ENCODE peak calls at places on chromosomes 2 and 18, in five cellular contexts. One of them, this sample, is unnamed.

GRCh38 chr2:168084267-168084781 is 163.1 kb downstream of the STK39 start:
- DNase-seq in kidney epithelial cell: no peak
- DNase-seq in naive thymus-derived CD4-positive, alpha-beta T cell: no peak
- DNase-seq in OCI-LY7: no peak
- DNase-seq in osteoblast: no peak
- DNase-seq in this sample: no peak

GRCh38 chr2:139317259-139317658 is 537.1 kb upstream of the NXPH2 start:
- DNase-seq in kidney epithelial cell: no peak
- DNase-seq in naive thymus-derived CD4-positive, alpha-beta T cell: no peak
- DNase-seq in OCI-LY7: no peak
- DNase-seq in osteoblast: no peak
- DNase-seq in this sample: no peak

GRCh38 chr2:51301376-51301775 is 269.4 kb upstream of the NRXN1 start:
- DNase-seq in kidney epithelial cell: no peak
- DNase-seq in naive thymus-derived CD4-positive, alpha-beta T cell: no peak
- DNase-seq in OCI-LY7: no peak
- DNase-seq in osteoblast: no peak
- DNase-seq in this sample: no peak

GRCh38 chr2:122980672-122981071 is 1044.4 kb upstream of the CNTNAP5 start:
- DNase-seq in kidney epithelial cell: no peak
- DNase-seq in naive thymus-derived CD4-positive, alpha-beta T cell: no peak
- DNase-seq in OCI-LY7: no peak
- DNase-seq in osteoblast: no peak
- DNase-seq in this sample: peak; percentile 92

GRCh38 chr2:65436825-65437221 is 4.4 kb upstream of the SPRED2 start:
- DNase-seq in kidney epithelial cell: no peak
- DNase-seq in naive thymus-derived CD4-positive, alpha-beta T cell: no peak
- DNase-seq in OCI-LY7: peak; percentile 69
- DNase-seq in osteoblast: no peak
- DNase-seq in this sample: no peak

GRCh38 chr2:118474151-118474561 is 373.3 kb downstream of the EN1 start:
- DNase-seq in kidney epithelial cell: no peak
- DNase-seq in naive thymus-derived CD4-positive, alpha-beta T cell: no peak
- DNase-seq in OCI-LY7: no peak
- DNase-seq in osteoblast: peak; percentile 59
- DNase-seq in this sample: no peak

GRCh38 chr18:25228410-25228809 is 123.6 kb downstream of the ZNF521 start:
- DNase-seq in kidney epithelial cell: no peak
- DNase-seq in naive thymus-derived CD4-positive, alpha-beta T cell: no peak
- DNase-seq in OCI-LY7: no peak
- DNase-seq in osteoblast: no peak
- DNase-seq in this sample: no peak

GRCh38 chr18:8705941-8706544 is 687 bp downstream of the MTCL1 start:
- DNase-seq in kidney epithelial cell: no peak
- DNase-seq in naive thymus-derived CD4-positive, alpha-beta T cell: peak; percentile 30
- DNase-seq in OCI-LY7: peak; percentile 61
- DNase-seq in osteoblast: peak; percentile 93
- DNase-seq in this sample: peak; percentile 5

GRCh38 chr2:25587361-25587760 is 86.0 kb downstream of the DTNB start:
- DNase-seq in kidney epithelial cell: no peak
- DNase-seq in naive thymus-derived CD4-positive, alpha-beta T cell: no peak
- DNase-seq in OCI-LY7: no peak
- DNase-seq in osteoblast: peak; percentile 81
- DNase-seq in this sample: no peak

GRCh38 chr2:165758276-165758675 is 35.8 kb downstream of the GALNT3 start:
- DNase-seq in kidney epithelial cell: no peak
- DNase-seq in naive thymus-derived CD4-positive, alpha-beta T cell: no peak
- DNase-seq in OCI-LY7: no peak
- DNase-seq in osteoblast: no peak
- DNase-seq in this sample: no peak

GRCh38 chr18:31646332-31646822 is 38.0 kb downstream of the B4GALT6 start:
- DNase-seq in kidney epithelial cell: no peak
- DNase-seq in naive thymus-derived CD4-positive, alpha-beta T cell: peak; percentile 5
- DNase-seq in OCI-LY7: no peak
- DNase-seq in osteoblast: no peak
- DNase-seq in this sample: no peak

GRCh38 chr2:68769586-68770270 is 35.1 kb downstream of the ARHGAP25 start:
- DNase-seq in kidney epithelial cell: no peak
- DNase-seq in naive thymus-derived CD4-positive, alpha-beta T cell: peak; percentile 38
- DNase-seq in OCI-LY7: no peak
- DNase-seq in osteoblast: no peak
- DNase-seq in this sample: no peak

GRCh38 chr2:72833084-72833714 is 7.4 kb upstream of the EXOC6B start:
- DNase-seq in kidney epithelial cell: no peak
- DNase-seq in naive thymus-derived CD4-positive, alpha-beta T cell: peak; percentile 61
- DNase-seq in OCI-LY7: no peak
- DNase-seq in osteoblast: no peak
- DNase-seq in this sample: no peak

GRCh38 chr2:218694405-218695145 is 16.1 kb upstream of the TTLL4 start:
- DNase-seq in kidney epithelial cell: no peak
- DNase-seq in naive thymus-derived CD4-positive, alpha-beta T cell: no peak
- DNase-seq in OCI-LY7: no peak
- DNase-seq in osteoblast: no peak
- DNase-seq in this sample: no peak

GRCh38 chr2:223779877-223780276 is 57.5 kb downstream of the AP1S3 start:
- DNase-seq in kidney epithelial cell: no peak
- DNase-seq in naive thymus-derived CD4-positive, alpha-beta T cell: peak; percentile 32
- DNase-seq in OCI-LY7: peak; percentile 81
- DNase-seq in osteoblast: peak; percentile 56
- DNase-seq in this sample: no peak

GRCh38 chr2:102488063-102488462 is 15.0 kb downstream of the SLC9A4 start:
- DNase-seq in kidney epithelial cell: peak; percentile 92
- DNase-seq in naive thymus-derived CD4-positive, alpha-beta T cell: no peak
- DNase-seq in OCI-LY7: no peak
- DNase-seq in osteoblast: no peak
- DNase-seq in this sample: peak; percentile 18

GRCh38 chr2:237310515-237311114 is 103.3 kb downstream of the COL6A3 start:
- DNase-seq in kidney epithelial cell: no peak
- DNase-seq in naive thymus-derived CD4-positive, alpha-beta T cell: no peak
- DNase-seq in OCI-LY7: no peak
- DNase-seq in osteoblast: peak; percentile 58
- DNase-seq in this sample: no peak

GRCh38 chr2:238528953-238529781 is 102.4 kb downstream of the ASB1 start:
- DNase-seq in kidney epithelial cell: no peak
- DNase-seq in naive thymus-derived CD4-positive, alpha-beta T cell: no peak
- DNase-seq in OCI-LY7: no peak
- DNase-seq in osteoblast: peak; percentile 80
- DNase-seq in this sample: no peak

GRCh38 chr2:15766303-15766861 is 174.0 kb upstream of the MYCN start:
- DNase-seq in kidney epithelial cell: no peak
- DNase-seq in naive thymus-derived CD4-positive, alpha-beta T cell: no peak
- DNase-seq in OCI-LY7: no peak
- DNase-seq in osteoblast: no peak
- DNase-seq in this sample: no peak

GRCh38 chr2:183157131-183157530 is 32.9 kb downstream of the NUP35 start:
- DNase-seq in kidney epithelial cell: no peak
- DNase-seq in naive thymus-derived CD4-positive, alpha-beta T cell: no peak
- DNase-seq in OCI-LY7: no peak
- DNase-seq in osteoblast: no peak
- DNase-seq in this sample: no peak

GRCh38 chr2:174965992-174966789 is 39.0 kb downstream of the CHN1 start:
- DNase-seq in kidney epithelial cell: no peak
- DNase-seq in naive thymus-derived CD4-positive, alpha-beta T cell: no peak
- DNase-seq in OCI-LY7: no peak
- DNase-seq in osteoblast: peak; percentile 83
- DNase-seq in this sample: no peak

GRCh38 chr2:160916300-160916699 is 243.9 kb upstream of the TANK start:
- DNase-seq in kidney epithelial cell: no peak
- DNase-seq in naive thymus-derived CD4-positive, alpha-beta T cell: no peak
- DNase-seq in OCI-LY7: no peak
- DNase-seq in osteoblast: no peak
- DNase-seq in this sample: no peak

GRCh38 chr2:1559589-1560175 is 146.4 kb downstream of the TPO start:
- DNase-seq in kidney epithelial cell: no peak
- DNase-seq in naive thymus-derived CD4-positive, alpha-beta T cell: no peak
- DNase-seq in OCI-LY7: no peak
- DNase-seq in osteoblast: peak; percentile 66
- DNase-seq in this sample: no peak

GRCh38 chr2:128290356-128290755 is 28.3 kb downstream of the HS6ST1 start:
- DNase-seq in kidney epithelial cell: no peak
- DNase-seq in naive thymus-derived CD4-positive, alpha-beta T cell: no peak
- DNase-seq in OCI-LY7: no peak
- DNase-seq in osteoblast: peak; percentile 23
- DNase-seq in this sample: no peak

GRCh38 chr18:44700652-44701051 is 20.0 kb downstream of the SETBP1 start:
- DNase-seq in kidney epithelial cell: no peak
- DNase-seq in naive thymus-derived CD4-positive, alpha-beta T cell: no peak
- DNase-seq in OCI-LY7: no peak
- DNase-seq in osteoblast: no peak
- DNase-seq in this sample: no peak

GRCh38 chr2:125560855-125561254 is 1095.1 kb upstream of the GYPC start:
- DNase-seq in kidney epithelial cell: no peak
- DNase-seq in naive thymus-derived CD4-positive, alpha-beta T cell: no peak
- DNase-seq in OCI-LY7: no peak
- DNase-seq in osteoblast: no peak
- DNase-seq in this sample: no peak

GRCh38 chr2:190979906-190980629 is 33.9 kb downstream of the STAT1 start:
- DNase-seq in kidney epithelial cell: peak; percentile 31
- DNase-seq in naive thymus-derived CD4-positive, alpha-beta T cell: no peak
- DNase-seq in OCI-LY7: no peak
- DNase-seq in osteoblast: no peak
- DNase-seq in this sample: no peak

GRCh38 chr2:189609423-189609816 is 28.8 kb upstream of the SLC40A1 start:
- DNase-seq in kidney epithelial cell: no peak
- DNase-seq in naive thymus-derived CD4-positive, alpha-beta T cell: no peak
- DNase-seq in OCI-LY7: no peak
- DNase-seq in osteoblast: no peak
- DNase-seq in this sample: no peak

GRCh38 chr2:186575302-186575701 is 14.6 kb upstream of the ITGAV start:
- DNase-seq in kidney epithelial cell: peak; percentile 99
- DNase-seq in naive thymus-derived CD4-positive, alpha-beta T cell: no peak
- DNase-seq in OCI-LY7: no peak
- DNase-seq in osteoblast: peak; percentile 92
- DNase-seq in this sample: peak; percentile 47

GRCh38 chr18:7524786-7525185 is 42.3 kb upstream of the PTPRM start:
- DNase-seq in kidney epithelial cell: no peak
- DNase-seq in naive thymus-derived CD4-positive, alpha-beta T cell: no peak
- DNase-seq in OCI-LY7: no peak
- DNase-seq in osteoblast: peak; percentile 86
- DNase-seq in this sample: no peak

GRCh38 chr2:197677056-197677455 is 1.7 kb upstream of the RFTN2 start:
- DNase-seq in kidney epithelial cell: no peak
- DNase-seq in naive thymus-derived CD4-positive, alpha-beta T cell: no peak
- DNase-seq in OCI-LY7: no peak
- DNase-seq in osteoblast: no peak
- DNase-seq in this sample: no peak

GRCh38 chr2:174450021-174450816 is 36.6 kb downstream of the GPR155 start:
- DNase-seq in kidney epithelial cell: no peak
- DNase-seq in naive thymus-derived CD4-positive, alpha-beta T cell: peak; percentile 19
- DNase-seq in OCI-LY7: no peak
- DNase-seq in osteoblast: no peak
- DNase-seq in this sample: no peak

GRCh38 chr2:101463885-101464653 is 10.8 kb downstream of the RFX8 start:
- DNase-seq in kidney epithelial cell: no peak
- DNase-seq in naive thymus-derived CD4-positive, alpha-beta T cell: no peak
- DNase-seq in OCI-LY7: no peak
- DNase-seq in osteoblast: peak; percentile 87
- DNase-seq in this sample: peak; percentile 69

GRCh38 chr2:78486565-78486964 is 538.9 kb upstream of the REG3G start:
- DNase-seq in kidney epithelial cell: no peak
- DNase-seq in naive thymus-derived CD4-positive, alpha-beta T cell: no peak
- DNase-seq in OCI-LY7: no peak
- DNase-seq in osteoblast: no peak
- DNase-seq in this sample: no peak

GRCh38 chr2:177483531-177483930 is 91.0 kb downstream of the AGPS start:
- DNase-seq in kidney epithelial cell: no peak
- DNase-seq in naive thymus-derived CD4-positive, alpha-beta T cell: no peak
- DNase-seq in OCI-LY7: no peak
- DNase-seq in osteoblast: no peak
- DNase-seq in this sample: no peak
- H3K4me3 ChIP-seq in kidney epithelial cell: no peak overlapping the region
- H3K4me3 ChIP-seq in naive thymus-derived CD4-positive, alpha-beta T cell: no peak overlapping the region
- H3K4me3 ChIP-seq in OCI-LY7: no peak overlapping the region
- H3K4me3 ChIP-seq in osteoblast: no peak overlapping the region
- H3K4me3 ChIP-seq in this sample: no peak overlapping the region

DNA sequence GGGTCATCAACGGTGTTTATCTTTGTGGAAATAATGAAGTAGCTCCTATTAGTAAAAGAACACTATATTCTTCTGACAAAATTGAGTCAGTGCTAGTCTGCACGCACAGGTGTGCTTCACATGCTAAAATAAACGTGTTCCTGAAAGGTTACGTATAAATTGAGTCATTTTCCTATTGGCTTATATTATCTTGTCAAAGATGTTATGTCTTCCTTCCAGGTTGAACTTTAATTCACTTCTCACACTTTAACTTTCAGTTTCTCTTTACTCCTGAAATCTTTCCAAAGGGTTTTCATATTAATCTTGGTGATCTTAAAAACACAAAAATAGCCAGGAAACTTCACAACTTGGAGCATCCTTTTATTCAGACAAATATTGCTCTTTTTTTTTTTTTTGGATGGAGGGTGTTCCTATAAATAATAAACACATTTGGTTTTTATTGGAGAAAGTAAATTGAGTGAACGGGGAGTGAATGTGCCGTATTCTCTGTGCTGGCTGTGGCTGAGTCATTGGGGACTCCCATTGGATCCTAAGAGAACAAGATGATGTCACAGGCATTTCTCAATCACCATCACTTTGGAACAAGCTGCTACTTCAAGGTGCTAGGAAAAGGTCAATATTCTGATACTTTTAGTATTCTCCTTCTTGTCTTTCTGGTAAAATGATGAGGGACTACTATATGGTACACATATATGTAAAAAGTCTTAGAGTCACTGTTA is 150.2 kb upstream of the SPATS2L start:
- DNase-seq in kidney epithelial cell: peak; percentile 82
- DNase-seq in naive thymus-derived CD4-positive, alpha-beta T cell: no peak
- DNase-seq in OCI-LY7: no peak
- DNase-seq in osteoblast: peak; percentile 35
- DNase-seq in this sample: no peak
- H3K4me3 ChIP-seq in kidney epithelial cell: peak overlapping the region; percentile 11
- H3K4me3 ChIP-seq in naive thymus-derived CD4-positive, alpha-beta T cell: no peak overlapping the region
- H3K4me3 ChIP-seq in OCI-LY7: no peak overlapping the region
- H3K4me3 ChIP-seq in osteoblast: peak overlapping the region; percentile 69
- H3K4me3 ChIP-seq in this sample: no peak overlapping the region

DNA sequence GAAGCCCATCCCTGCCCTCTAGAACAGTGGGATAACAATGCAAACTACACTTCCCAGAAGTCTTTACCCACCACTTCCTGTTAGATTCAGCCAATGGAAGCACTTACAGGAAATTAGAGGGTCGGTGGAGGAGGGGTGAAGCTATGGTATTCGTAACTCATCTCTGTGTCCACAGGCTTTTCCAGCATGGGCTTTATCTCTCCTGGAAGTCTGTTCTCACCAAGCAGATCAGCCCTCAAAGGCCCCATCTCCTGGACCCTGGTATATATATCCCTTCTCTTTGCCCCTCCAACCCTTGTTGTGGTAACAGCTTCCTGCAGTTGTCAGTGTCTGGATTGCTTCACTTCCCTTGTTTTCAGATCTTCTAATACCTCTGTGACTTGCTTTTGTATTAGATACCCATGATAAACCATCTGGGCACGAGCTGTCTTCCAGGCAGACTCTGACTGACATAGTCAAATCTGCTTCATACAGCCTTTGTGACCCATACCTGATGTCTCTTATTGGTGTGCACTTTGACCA is 475.0 kb upstream of the POU3F3 start:
- DNase-seq in kidney epithelial cell: peak; percentile 42
- DNase-seq in naive thymus-derived CD4-positive, alpha-beta T cell: peak; percentile 68
- DNase-seq in OCI-LY7: peak; percentile 61
- DNase-seq in osteoblast: no peak
- DNase-seq in this sample: peak; percentile 60
- H3K4me3 ChIP-seq in kidney epithelial cell: peak overlapping the region; percentile 52
- H3K4me3 ChIP-seq in naive thymus-derived CD4-positive, alpha-beta T cell: peak overlapping the region; percentile 66
- H3K4me3 ChIP-seq in OCI-LY7: peak overlapping the region; percentile 67
- H3K4me3 ChIP-seq in osteoblast: no peak overlapping the region
- H3K4me3 ChIP-seq in this sample: peak overlapping the region; percentile 38

GRCh38 chr2:42048318-42049251 is 764 bp downstream of the PKDCC start:
- DNase-seq in kidney epithelial cell: no peak
- DNase-seq in naive thymus-derived CD4-positive, alpha-beta T cell: no peak
- DNase-seq in OCI-LY7: no peak
- DNase-seq in osteoblast: peak; percentile 92
- DNase-seq in this sample: no peak
- H3K4me3 ChIP-seq in kidney epithelial cell: peak overlapping the region; percentile 51
- H3K4me3 ChIP-seq in naive thymus-derived CD4-positive, alpha-beta T cell: no peak overlapping the region
- H3K4me3 ChIP-seq in OCI-LY7: no peak overlapping the region
- H3K4me3 ChIP-seq in osteoblast: peak overlapping the region; percentile 78
- H3K4me3 ChIP-seq in this sample: no peak overlapping the region

This sample was measured in HL-60.